ENCODE peak calls at places on chromosomes 4 and X, in five cellular contexts. C is fibroblast of lung, I is HCT116, X is endothelial cell of umbilical vein, T is K562. R is an unnamed sample.

GRCh38 chr4:7431696-7432530 is 2.8 kb downstream of the PSAPL1 start:
- DNase-seq in C (no peak), I (no peak), X (no peak), T (no peak), R (no peak)

GRCh38 chr4:156738756-156739155 is 232.8 kb downstream of the PDGFC start:
- DNase-seq in C (no peak), I (no peak), X (no peak), T (no peak), R (no peak)

GRCh38 chr4:52260507-52261302 is 209.6 kb downstream of the SPATA18 start:
- DNase-seq in C (no peak), I (no peak), X (no peak), T (no peak), R (no peak)

GRCh38 chrX:22742174-22742573 is 257.6 kb upstream of the DDX53 start:
- DNase-seq in C (peak; percentile 94), I (no peak), X (no peak), T (no peak), R (peak; percentile 64)

GRCh38 chr4:3871881-3872833 is 106.0 kb downstream of the ADRA2C start:
- DNase-seq in C (no peak), I (no peak), X (no peak), T (no peak), R (no peak)

GRCh38 chr4:140901736-140902336 is 145.7 kb upstream of the TBC1D9 start:
- DNase-seq in C (no peak), I (no peak), X (no peak), T (no peak), R (no peak)

GRCh38 chr4:20618010-20618409 is 82.2 kb upstream of the PACRGL start:
- DNase-seq in C (peak; percentile 21), I (no peak), X (peak; percentile 51), T (no peak), R (no peak)

GRCh38 chrX:14915596-14915995 is 42.4 kb downstream of the MOSPD2 start:
- DNase-seq in C (no peak), I (no peak), X (no peak), T (no peak), R (peak; percentile 7)

GRCh38 chr4:184343400-184344177 is 125.9 kb upstream of the ENPP6 start:
- DNase-seq in C (peak; percentile 78), I (peak; percentile 6), X (peak; percentile 87), T (peak; percentile 29), R (peak; percentile 74)

GRCh38 chr4:19429684-19430083 is 822.0 kb upstream of the SLIT2 start:
- DNase-seq in C (no peak), I (no peak), X (no peak), T (no peak), R (no peak)

GRCh38 chrX:20680998-20681397 is 414.3 kb upstream of the RPS6KA3 start:
- DNase-seq in C (no peak), I (no peak), X (no peak), T (no peak), R (no peak)

GRCh38 chrX:96183843-96184242 is 500.8 kb upstream of the DIAPH2 start:
- DNase-seq in C (peak; percentile 37), I (no peak), X (peak; percentile 6), T (no peak), R (no peak)

GRCh38 chr4:111602848-111603247 is 542.4 kb upstream of the FAM241A start:
- DNase-seq in C (peak; percentile 12), I (peak; percentile 21), X (peak; percentile 38), T (no peak), R (peak; percentile 2)

GRCh38 chrX:23389196-23389792 is 54.6 kb downstream of the PTCHD1 start:
- DNase-seq in C (no peak), I (no peak), X (no peak), T (no peak), R (no peak)

GRCh38 chrX:37380920-37381319 is 31.8 kb downstream of the PRRG1 start:
- DNase-seq in C (peak; percentile 77), I (peak; percentile 55), X (peak; percentile 91), T (no peak), R (peak; percentile 83)

DNA sequence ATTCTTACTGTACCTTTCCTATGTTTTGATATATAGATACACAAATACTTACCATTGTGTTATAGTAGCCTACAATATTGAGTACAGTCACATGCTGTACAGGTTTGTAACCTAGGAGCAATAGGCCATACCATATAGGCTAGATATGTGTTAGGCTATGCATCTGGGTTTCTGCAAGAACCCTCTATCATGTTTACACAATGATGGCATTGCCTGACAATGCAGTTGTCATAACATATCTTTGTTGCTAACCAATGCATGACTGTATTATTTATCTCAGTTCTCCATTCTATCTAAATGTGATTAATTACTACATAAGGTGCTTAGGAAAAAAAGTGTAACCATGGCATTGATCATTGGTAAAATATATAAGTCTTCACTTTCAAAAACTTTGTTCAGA is 10.0 kb upstream of the SPCS3 start:
- DNase-seq in C (no peak), I (no peak), X (no peak), T (no peak), R (no peak)
- H3K9ac ChIP-seq in C (no peak overlapping the region), I (no peak overlapping the region), X (no peak overlapping the region), T (no peak overlapping the region), R (no peak overlapping the region)

GRCh38 chr4:152075253-152075928 is 314.6 kb upstream of the GATB start:
- DNase-seq in C (no peak), I (no peak), X (no peak), T (no peak), R (no peak)

GRCh38 chr4:152074573-152074972 is 313.8 kb upstream of the GATB start:
- DNase-seq in C (no peak), I (no peak), X (peak; percentile 3), T (no peak), R (no peak)

GRCh38 chr4:152072001-152072485 is 311.2 kb upstream of the GATB start:
- DNase-seq in C (no peak), I (no peak), X (no peak), T (no peak), R (no peak)

GRCh38 chr4:152072886-152073285 is 312.1 kb upstream of the GATB start:
- DNase-seq in C (no peak), I (no peak), X (no peak), T (no peak), R (no peak)

GRCh38 chr4:152073738-152074137 is 312.9 kb upstream of the GATB start:
- DNase-seq in C (no peak), I (no peak), X (no peak), T (no peak), R (peak; percentile 40)
- H3K9ac ChIP-seq in C (no peak overlapping the region), I (no peak overlapping the region), X (no peak overlapping the region), T (no peak overlapping the region), R (no peak overlapping the region)

GRCh38 chr4:74324262-74324661 is 16.0 kb downstream of the EPGN start:
- DNase-seq in C (no peak), I (no peak), X (no peak), T (no peak), R (no peak)

GRCh38 chr4:74317616-74318256 is 9.5 kb downstream of the EPGN start:
- DNase-seq in C (peak; percentile 75), I (no peak), X (no peak), T (no peak), R (no peak)

GRCh38 chr4:74318270-74318669 is 10.0 kb downstream of the EPGN start:
- DNase-seq in C (no peak), I (no peak), X (no peak), T (no peak), R (no peak)

GRCh38 chr4:74319506-74319905 is 11.2 kb downstream of the EPGN start:
- DNase-seq in C (no peak), I (no peak), X (no peak), T (no peak), R (peak; percentile 23)

DNA sequence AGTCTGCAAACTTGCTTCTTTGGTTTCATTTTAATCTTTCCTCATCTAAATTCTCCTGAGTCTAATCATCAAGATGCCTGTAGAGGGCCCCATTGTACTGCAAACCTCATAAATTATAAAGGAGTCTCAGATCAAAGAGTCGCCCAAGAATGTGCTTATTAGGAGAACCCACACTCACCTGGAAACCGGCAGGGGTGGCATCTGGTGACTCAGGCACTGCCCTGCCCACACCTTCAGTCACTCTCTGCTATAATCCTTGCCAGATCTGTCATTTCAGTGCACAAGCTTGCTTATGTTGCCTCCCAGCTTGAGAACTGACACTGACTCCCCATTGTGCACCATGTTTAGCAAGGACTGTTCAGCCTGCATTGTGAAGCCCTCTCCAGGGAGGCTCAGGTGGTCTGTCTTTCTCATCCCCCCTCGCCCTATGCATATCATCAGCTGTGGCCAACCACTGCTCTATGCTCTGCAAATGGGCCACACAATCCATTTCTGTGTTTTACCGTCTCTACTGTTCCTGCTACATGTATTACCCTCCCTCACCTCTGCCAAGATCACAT is 12.4 kb downstream of the EPGN start:
- DNase-seq in C (peak; percentile 80), I (peak; percentile 98), X (peak; percentile 74), T (peak; percentile 17), R (peak; percentile 30)
- H3K9ac ChIP-seq in C (no peak overlapping the region), I (peak overlapping the region; percentile 35), X (no peak overlapping the region), T (peak overlapping the region; percentile 79), R (no peak overlapping the region)

DNA sequence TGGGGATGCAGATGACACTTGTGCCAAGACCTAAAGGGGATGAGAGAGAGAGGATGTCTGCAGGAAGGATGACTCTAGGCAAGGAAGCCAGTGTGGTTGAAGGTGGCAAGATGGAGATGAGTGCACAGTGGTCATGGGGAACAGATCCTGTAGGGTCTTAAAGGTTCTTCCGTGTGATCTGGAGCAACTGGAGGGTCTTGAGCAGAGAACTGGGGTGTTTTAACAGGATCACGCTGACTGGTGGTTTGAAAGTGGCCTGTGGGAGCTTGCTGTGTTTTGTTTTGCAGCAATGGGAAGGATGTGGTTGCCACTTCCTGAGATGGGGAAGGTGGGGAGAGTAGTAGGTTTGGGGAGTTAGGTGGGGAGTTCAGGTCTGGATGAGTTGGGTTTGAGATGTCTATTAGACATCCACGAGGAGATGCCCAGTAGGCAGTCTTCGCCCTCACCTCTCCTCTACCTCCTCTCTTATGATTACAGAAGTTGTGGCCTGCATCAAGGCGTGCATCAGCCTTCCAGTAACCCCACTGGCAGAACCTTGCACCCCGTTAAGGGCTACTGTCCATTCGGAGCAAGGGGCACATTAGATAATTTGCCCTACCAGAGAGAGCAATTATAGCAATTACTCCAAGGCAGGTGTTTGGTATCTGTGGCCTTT is 1.4 kb upstream of the STBD1 start:
- DNase-seq in C (no peak), I (no peak), X (no peak), T (no peak), R (no peak)
- H3K9ac ChIP-seq in C (no peak overlapping the region), I (peak overlapping the region; percentile 73), X (no peak overlapping the region), T (no peak overlapping the region), R (peak overlapping the region; percentile 83)

R was measured in astrocyte.